ENCODE peak calls at places on chromosome 7, in ten cellular contexts. One of them, this sample, is unnamed. For H3K4me1, the result is how much of the 10 kb centered on the place peaks cover.

GRCh38 chr7:9407816-9408215 is 974.4 kb downstream of the NXPH1 start:
- DNase-seq in spleen: no peak
- DNase-seq in uterus: no peak
- DNase-seq in Peyer's patch: no peak
- DNase-seq in IMR-90: no peak
- DNase-seq in ovary: no peak
- DNase-seq in suprapubic skin: no peak
- DNase-seq in right lobe of liver: no peak
- DNase-seq in gastrocnemius medialis: no peak
- DNase-seq in stomach: no peak
- DNase-seq in this sample: no peak

GRCh38 chr7:157691521-157692155 is 354.8 kb downstream of the DNAJB6 start:
- DNase-seq in gastrocnemius medialis: no peak
- DNase-seq in uterus: no peak
- DNase-seq in stomach: no peak
- DNase-seq in spleen: peak
- DNase-seq in right lobe of liver: no peak
- DNase-seq in suprapubic skin: no peak
- DNase-seq in Peyer's patch: peak
- DNase-seq in ovary: no peak
- DNase-seq in IMR-90: no peak
- DNase-seq in this sample: no peak

GRCh38 chr7:123746055-123746454 is 2.7 kb downstream of the WASL start:
- DNase-seq in Peyer's patch: no peak
- DNase-seq in IMR-90: no peak
- DNase-seq in uterus: no peak
- DNase-seq in spleen: no peak
- DNase-seq in right lobe of liver: no peak
- DNase-seq in ovary: no peak
- DNase-seq in gastrocnemius medialis: no peak
- DNase-seq in stomach: no peak
- DNase-seq in suprapubic skin: no peak
- DNase-seq in this sample: no peak

GRCh38 chr7:134660961-134661376 is 14.3 kb downstream of the BPGM start:
- DNase-seq in IMR-90: peak
- DNase-seq in uterus: no peak
- DNase-seq in gastrocnemius medialis: no peak
- DNase-seq in spleen: no peak
- DNase-seq in stomach: no peak
- DNase-seq in suprapubic skin: no peak
- DNase-seq in ovary: no peak
- DNase-seq in Peyer's patch: no peak
- DNase-seq in right lobe of liver: no peak
- DNase-seq in this sample: no peak

GRCh38 chr7:82257118-82257695 is 186.4 kb downstream of the CACNA2D1 start:
- DNase-seq in uterus: no peak
- DNase-seq in right lobe of liver: no peak
- DNase-seq in suprapubic skin: no peak
- DNase-seq in ovary: no peak
- DNase-seq in spleen: no peak
- DNase-seq in gastrocnemius medialis: no peak
- DNase-seq in Peyer's patch: no peak
- DNase-seq in stomach: no peak
- DNase-seq in IMR-90: no peak
- DNase-seq in this sample: no peak

GRCh38 chr7:261341-262250 is 28.4 kb upstream of the FOXL3 start:
- DNase-seq in suprapubic skin: peak
- DNase-seq in uterus: no peak
- DNase-seq in right lobe of liver: no peak
- DNase-seq in gastrocnemius medialis: no peak
- DNase-seq in spleen: peak
- DNase-seq in ovary: no peak
- DNase-seq in stomach: no peak
- DNase-seq in Peyer's patch: no peak
- DNase-seq in IMR-90: no peak
- DNase-seq in this sample: no peak

GRCh38 chr7:112266595-112267270 is 60.2 kb downstream of the ZNF277 start:
- DNase-seq in Peyer's patch: no peak
- DNase-seq in suprapubic skin: no peak
- DNase-seq in stomach: no peak
- DNase-seq in gastrocnemius medialis: no peak
- DNase-seq in ovary: no peak
- DNase-seq in IMR-90: peak
- DNase-seq in spleen: no peak
- DNase-seq in uterus: no peak
- DNase-seq in right lobe of liver: no peak
- DNase-seq in this sample: no peak

GRCh38 chr7:67343566-67343965 is 346.9 kb downstream of the TYW1 start:
- DNase-seq in suprapubic skin: no peak
- DNase-seq in ovary: no peak
- DNase-seq in spleen: no peak
- DNase-seq in Peyer's patch: no peak
- DNase-seq in uterus: no peak
- DNase-seq in right lobe of liver: peak
- DNase-seq in IMR-90: no peak
- DNase-seq in stomach: no peak
- DNase-seq in gastrocnemius medialis: peak
- DNase-seq in this sample: no peak

GRCh38 chr7:90720970-90721768 is 125.0 kb downstream of the CDK14 start:
- DNase-seq in ovary: peak
- DNase-seq in spleen: no peak
- DNase-seq in gastrocnemius medialis: no peak
- DNase-seq in Peyer's patch: peak
- DNase-seq in IMR-90: peak
- DNase-seq in uterus: peak
- DNase-seq in stomach: peak
- DNase-seq in right lobe of liver: peak
- DNase-seq in suprapubic skin: no peak
- DNase-seq in this sample: no peak

GRCh38 chr7:127874951-127875608 is 156.2 kb downstream of the LRRC4 start:
- DNase-seq in spleen: no peak
- DNase-seq in stomach: no peak
- DNase-seq in ovary: no peak
- DNase-seq in IMR-90: peak
- DNase-seq in suprapubic skin: no peak
- DNase-seq in gastrocnemius medialis: no peak
- DNase-seq in uterus: no peak
- DNase-seq in Peyer's patch: no peak
- DNase-seq in right lobe of liver: no peak
- DNase-seq in this sample: no peak

GRCh38 chr7:69657331-69657730 is 59.1 kb downstream of the AUTS2 start:
- DNase-seq in stomach: no peak
- DNase-seq in ovary: no peak
- DNase-seq in right lobe of liver: no peak
- DNase-seq in suprapubic skin: no peak
- DNase-seq in gastrocnemius medialis: no peak
- DNase-seq in uterus: no peak
- DNase-seq in spleen: no peak
- DNase-seq in IMR-90: no peak
- DNase-seq in Peyer's patch: no peak
- DNase-seq in this sample: no peak

GRCh38 chr7:158885624-158886023 is 29.3 kb downstream of the DYNC2I1 start:
- DNase-seq in spleen: no peak
- DNase-seq in stomach: no peak
- DNase-seq in ovary: no peak
- DNase-seq in uterus: no peak
- DNase-seq in IMR-90: peak
- DNase-seq in Peyer's patch: no peak
- DNase-seq in gastrocnemius medialis: no peak
- DNase-seq in right lobe of liver: no peak
- DNase-seq in suprapubic skin: no peak
- DNase-seq in this sample: no peak

GRCh38 chr7:45001138-45001694 is 1.2 kb downstream of the CCM2 start:
- DNase-seq in gastrocnemius medialis: no peak
- DNase-seq in uterus: no peak
- DNase-seq in suprapubic skin: no peak
- DNase-seq in right lobe of liver: peak
- DNase-seq in Peyer's patch: peak
- DNase-seq in stomach: no peak
- DNase-seq in ovary: no peak
- DNase-seq in spleen: peak
- DNase-seq in IMR-90: no peak
- DNase-seq in this sample: no peak

GRCh38 chr7:123738356-123738755 is 10.4 kb downstream of the WASL start:
- DNase-seq in spleen: no peak
- DNase-seq in Peyer's patch: peak
- DNase-seq in suprapubic skin: no peak
- DNase-seq in right lobe of liver: peak
- DNase-seq in IMR-90: no peak
- DNase-seq in uterus: no peak
- DNase-seq in stomach: no peak
- DNase-seq in ovary: no peak
- DNase-seq in gastrocnemius medialis: no peak
- DNase-seq in this sample: no peak

GRCh38 chr7:55111007-55111406 is 92.2 kb downstream of the EGFR start:
- DNase-seq in suprapubic skin: no peak
- DNase-seq in spleen: no peak
- DNase-seq in uterus: no peak
- DNase-seq in IMR-90: peak
- DNase-seq in gastrocnemius medialis: no peak
- DNase-seq in ovary: no peak
- DNase-seq in Peyer's patch: no peak
- DNase-seq in stomach: no peak
- DNase-seq in right lobe of liver: no peak
- DNase-seq in this sample: no peak

DNA sequence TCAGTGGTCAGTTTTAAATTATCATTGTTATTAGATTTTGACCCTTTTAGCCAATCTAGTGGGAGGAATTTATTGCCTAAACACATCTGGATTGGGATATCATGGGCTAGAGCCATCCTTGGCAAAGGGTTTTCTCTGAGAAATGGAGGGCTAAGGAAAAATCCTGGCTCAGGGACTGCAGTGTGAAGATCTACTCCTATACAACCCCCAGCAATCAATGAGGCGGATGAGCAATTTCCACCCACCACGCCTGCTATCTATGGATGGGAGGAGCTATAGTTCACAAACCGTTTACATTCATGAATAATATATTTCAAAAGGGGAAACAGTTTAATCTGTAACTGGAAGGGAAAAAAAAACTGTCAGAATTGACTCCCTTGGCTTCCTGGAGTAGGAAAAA is 2.7 kb downstream of the CAV1 start:
- DNase-seq in IMR-90: peak
- DNase-seq in right lobe of liver: no peak
- DNase-seq in Peyer's patch: no peak
- DNase-seq in uterus: no peak
- DNase-seq in ovary: no peak
- DNase-seq in gastrocnemius medialis: no peak
- DNase-seq in spleen: no peak
- DNase-seq in stomach: no peak
- DNase-seq in suprapubic skin: no peak
- DNase-seq in this sample: no peak
- H3K4me1 ChIP-seq in IMR-90: under half
- H3K4me1 ChIP-seq in right lobe of liver: under half
- H3K4me1 ChIP-seq in Peyer's patch: under half
- H3K4me1 ChIP-seq in uterus: under half
- H3K4me1 ChIP-seq in ovary: under half
- H3K4me1 ChIP-seq in gastrocnemius medialis: under half
- H3K4me1 ChIP-seq in spleen: under half
- H3K4me1 ChIP-seq in stomach: under half
- H3K4me1 ChIP-seq in suprapubic skin: half or more
- H3K4me1 ChIP-seq in this sample: under half

GRCh38 chr7:87147500-87147899 is 4.8 kb upstream of the DMTF1 start:
- DNase-seq in IMR-90: no peak
- DNase-seq in spleen: no peak
- DNase-seq in right lobe of liver: no peak
- DNase-seq in uterus: no peak
- DNase-seq in gastrocnemius medialis: no peak
- DNase-seq in stomach: no peak
- DNase-seq in ovary: no peak
- DNase-seq in Peyer's patch: no peak
- DNase-seq in suprapubic skin: no peak
- DNase-seq in this sample: no peak
- H3K27ac ChIP-seq in IMR-90: no peak
- H3K27ac ChIP-seq in spleen: no peak
- H3K27ac ChIP-seq in right lobe of liver: no peak
- H3K27ac ChIP-seq in uterus: no peak
- H3K27ac ChIP-seq in gastrocnemius medialis: no peak
- H3K27ac ChIP-seq in stomach: no peak
- H3K27ac ChIP-seq in ovary: no peak
- H3K27ac ChIP-seq in Peyer's patch: no peak
- H3K27ac ChIP-seq in suprapubic skin: no peak
- H3K27ac ChIP-seq in this sample: no peak

GRCh38 chr7:81187768-81188167 is 268.9 kb upstream of the SEMA3C start:
- DNase-seq in suprapubic skin: no peak
- DNase-seq in spleen: no peak
- DNase-seq in Peyer's patch: no peak
- DNase-seq in ovary: no peak
- DNase-seq in IMR-90: no peak
- DNase-seq in uterus: no peak
- DNase-seq in right lobe of liver: no peak
- DNase-seq in gastrocnemius medialis: no peak
- DNase-seq in stomach: no peak
- DNase-seq in this sample: no peak
- TF ChIP-seq POLR2A in suprapubic skin: no peak
- TF ChIP-seq POLR2A in spleen: no peak
- TF ChIP-seq POLR2A in Peyer's patch: no peak
- TF ChIP-seq POLR2A in ovary: no peak
- TF ChIP-seq POLR2A in IMR-90: no peak
- TF ChIP-seq POLR2A in uterus: no peak
- TF ChIP-seq POLR2A in right lobe of liver: no peak
- TF ChIP-seq POLR2A in gastrocnemius medialis: no peak
- TF ChIP-seq POLR2A in stomach: no peak
- TF ChIP-seq POLR2A in this sample: no peak

GRCh38 chr7:130888017-130888371 is 154.0 kb upstream of the KLF14 start:
- DNase-seq in gastrocnemius medialis: no peak
- DNase-seq in suprapubic skin: no peak
- DNase-seq in IMR-90: no peak
- DNase-seq in spleen: no peak
- DNase-seq in stomach: no peak
- DNase-seq in Peyer's patch: no peak
- DNase-seq in ovary: no peak
- DNase-seq in uterus: no peak
- DNase-seq in right lobe of liver: no peak
- DNase-seq in this sample: no peak

GRCh38 chr7:130887182-130888016 is 153.4 kb upstream of the KLF14 start:
- DNase-seq in spleen: no peak
- DNase-seq in suprapubic skin: no peak
- DNase-seq in IMR-90: peak
- DNase-seq in right lobe of liver: no peak
- DNase-seq in gastrocnemius medialis: no peak
- DNase-seq in stomach: no peak
- DNase-seq in uterus: no peak
- DNase-seq in ovary: no peak
- DNase-seq in Peyer's patch: no peak
- DNase-seq in this sample: no peak

GRCh38 chr7:130888468-130888867 is 154.5 kb upstream of the KLF14 start:
- DNase-seq in gastrocnemius medialis: no peak
- DNase-seq in ovary: no peak
- DNase-seq in uterus: no peak
- DNase-seq in stomach: no peak
- DNase-seq in spleen: no peak
- DNase-seq in IMR-90: no peak
- DNase-seq in Peyer's patch: no peak
- DNase-seq in right lobe of liver: no peak
- DNase-seq in suprapubic skin: no peak
- DNase-seq in this sample: no peak

GRCh38 chr7:130884437-130885417 is 150.7 kb upstream of the KLF14 start:
- DNase-seq in suprapubic skin: no peak
- DNase-seq in right lobe of liver: peak
- DNase-seq in stomach: no peak
- DNase-seq in ovary: no peak
- DNase-seq in Peyer's patch: no peak
- DNase-seq in gastrocnemius medialis: no peak
- DNase-seq in uterus: no peak
- DNase-seq in spleen: no peak
- DNase-seq in IMR-90: no peak
- DNase-seq in this sample: no peak

GRCh38 chr7:130886438-130887135 is 152.6 kb upstream of the KLF14 start:
- DNase-seq in stomach: no peak
- DNase-seq in suprapubic skin: no peak
- DNase-seq in Peyer's patch: no peak
- DNase-seq in spleen: no peak
- DNase-seq in uterus: no peak
- DNase-seq in IMR-90: no peak
- DNase-seq in ovary: no peak
- DNase-seq in gastrocnemius medialis: peak
- DNase-seq in right lobe of liver: no peak
- DNase-seq in this sample: no peak
- H3K4me1 ChIP-seq in stomach: half or more
- H3K4me1 ChIP-seq in suprapubic skin: half or more
- H3K4me1 ChIP-seq in Peyer's patch: under half
- H3K4me1 ChIP-seq in spleen: under half
- H3K4me1 ChIP-seq in uterus: under half
- H3K4me1 ChIP-seq in IMR-90: under half
- H3K4me1 ChIP-seq in ovary: under half
- H3K4me1 ChIP-seq in gastrocnemius medialis: half or more
- H3K4me1 ChIP-seq in right lobe of liver: under half
- H3K4me1 ChIP-seq in this sample: under half

This sample was measured in prostate gland.